ENCODE peak calls at places on chromosomes 13 and 19, in seven cellular contexts. J is endodermal cell; D is adrenal gland; G is CD4-positive, alpha-beta T cell; S is thoracic aorta; H is mammary epithelial cell; E is foreskin keratinocyte. Y is an unnamed sample.

GRCh38 chr19:660793-661426 is 2.1 kb downstream of the RNF126 start:
- DNase-seq in E (no peak), S (no peak), J (peak), G (no peak), D (peak), H (no peak), Y (no peak)

GRCh38 chr13:46614582-46614981 is 61.6 kb downstream of the LRCH1 start:
- DNase-seq in E (peak), H (no peak), S (no peak), G (no peak), J (no peak), D (no peak), Y (no peak)

GRCh38 chr13:59024434-59024833 is 1139.3 kb downstream of the DIAPH3 start:
- DNase-seq in J (no peak), G (no peak), D (no peak), H (no peak), S (no peak), E (peak), Y (no peak)

GRCh38 chr19:8457209-8457608 is 12.4 kb downstream of the HNRNPM start:
- DNase-seq in H (no peak), J (no peak), E (no peak), S (no peak), D (no peak), G (no peak), Y (no peak)

GRCh38 chr19:44847144-44848035 is 1.3 kb downstream of the NECTIN2 start:
- DNase-seq in H (peak), S (no peak), E (peak), G (no peak), D (peak), J (peak), Y (peak)

GRCh38 chr13:45602183-45602582 is 13.4 kb downstream of the ERICH6B start:
- DNase-seq in S (no peak), G (no peak), J (no peak), H (no peak), D (no peak), E (no peak), Y (no peak)

GRCh38 chr13:113969311-113969972 is 4.4 kb downstream of the C13orf46 start:
- DNase-seq in H (no peak), S (peak), D (no peak), E (no peak), J (no peak), G (no peak), Y (no peak)

GRCh38 chr19:47891622-47891922 is 5.5 kb upstream of the SULT2A1 start:
- DNase-seq in G (no peak), H (no peak), D (no peak), S (no peak), J (no peak), E (no peak), Y (no peak)

GRCh38 chr19:42401365-42402303 is 11.5 kb upstream of the CNFN start:
- DNase-seq in E (peak), S (no peak), G (peak), D (peak), H (peak), J (peak), Y (peak)

GRCh38 chr13:59747529-59747928 is 416.2 kb downstream of the DIAPH3 start:
- DNase-seq in J (no peak), D (no peak), G (no peak), E (no peak), H (no peak), S (no peak), Y (no peak)

GRCh38 chr19:6033744-6034264 is 55.9 kb upstream of the RANBP3 start:
- DNase-seq in H (no peak), D (peak), G (no peak), E (no peak), S (no peak), J (no peak), Y (no peak)

GRCh38 chr13:52127783-52128702 is 830 bp downstream of the NEK5 start:
- DNase-seq in J (peak), D (peak), G (peak), S (no peak), E (peak), H (peak), Y (peak)

GRCh38 chr19:48186541-48186991 is 16.1 kb downstream of the ZSWIM9 start:
- DNase-seq in S (no peak), H (no peak), G (no peak), D (no peak), E (no peak), J (no peak), Y (no peak)

GRCh38 chr13:94950303-94950702 is 238.0 kb upstream of the SOX21 start:
- DNase-seq in S (no peak), E (no peak), D (no peak), G (no peak), H (no peak), J (peak), Y (no peak)
- TF ChIP-seq CTCF in S (no peak), E (no peak), D (no peak), G (no peak), H (no peak), J (peak), Y (no peak)

GRCh38 chr13:38686635-38687245 is at the start of gene FREM2:
- DNase-seq in S (no peak), E (peak), G (no peak), D (peak), H (peak), J (peak), Y (peak)

GRCh38 chr13:38684714-38685113 is 2.2 kb upstream of the FREM2 start:
- DNase-seq in E (no peak), H (no peak), D (no peak), G (no peak), S (no peak), J (no peak), Y (no peak)

GRCh38 chr13:38687246-38688229 is 661 bp downstream of the FREM2 start:
- DNase-seq in G (no peak), J (no peak), D (no peak), E (peak), S (no peak), H (peak), Y (peak)

GRCh38 chr13:38688674-38689073 is 1.8 kb downstream of the FREM2 start:
- DNase-seq in G (no peak), S (no peak), D (no peak), E (no peak), H (no peak), J (no peak), Y (no peak)

DNA sequence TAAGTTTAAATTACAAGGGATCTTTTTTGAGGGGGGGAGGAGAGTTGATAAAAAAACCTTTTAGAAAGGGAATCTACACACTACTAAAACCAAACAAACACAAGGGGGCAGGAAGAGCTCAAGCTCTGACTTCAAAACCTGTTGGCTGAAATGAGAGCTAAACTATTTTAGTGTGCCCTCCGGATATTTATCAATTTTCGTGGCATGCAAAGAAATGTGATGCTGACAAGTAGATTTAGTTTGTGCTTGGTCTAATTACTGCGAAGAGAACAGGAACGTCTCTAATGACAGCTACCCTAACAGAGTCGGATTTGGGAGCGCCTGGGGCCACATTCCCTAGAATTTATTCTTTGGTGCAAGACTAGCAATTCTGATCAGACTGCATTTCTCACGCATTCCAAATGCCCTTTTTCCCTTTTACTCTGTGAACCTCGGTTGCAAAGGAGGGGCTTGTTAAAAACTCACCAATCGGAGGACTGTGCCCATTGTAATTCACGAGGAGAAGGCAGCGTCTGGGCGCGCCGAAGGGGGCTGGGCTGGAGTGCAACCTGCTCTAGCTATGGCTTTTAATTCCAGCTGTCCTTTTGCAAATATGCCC is 804 bp upstream of the FREM2 start:
- DNase-seq in G (no peak), S (no peak), D (no peak), J (peak), H (peak), E (peak), Y (no peak)
- TF ChIP-seq CTCF in G (no peak), S (no peak), D (peak), J (peak), H (peak), E (peak), Y (peak)

GRCh38 chr19:30406220-30406944 is 34.2 kb downstream of the ZNF536 start:
- DNase-seq in E (no peak), D (peak), S (no peak), H (no peak), J (peak), G (no peak), Y (no peak)
- TF ChIP-seq CTCF in E (no peak), D (peak), S (no peak), H (no peak), J (peak), G (no peak), Y (no peak)

GRCh38 chr13:98466634-98467236 is 110.2 kb downstream of the STK24 start:
- DNase-seq in E (no peak), S (no peak), D (no peak), H (no peak), G (peak), J (peak), Y (peak)
- TF ChIP-seq CTCF in E (peak), S (peak), D (peak), H (peak), G (peak), J (peak), Y (peak)

DNA sequence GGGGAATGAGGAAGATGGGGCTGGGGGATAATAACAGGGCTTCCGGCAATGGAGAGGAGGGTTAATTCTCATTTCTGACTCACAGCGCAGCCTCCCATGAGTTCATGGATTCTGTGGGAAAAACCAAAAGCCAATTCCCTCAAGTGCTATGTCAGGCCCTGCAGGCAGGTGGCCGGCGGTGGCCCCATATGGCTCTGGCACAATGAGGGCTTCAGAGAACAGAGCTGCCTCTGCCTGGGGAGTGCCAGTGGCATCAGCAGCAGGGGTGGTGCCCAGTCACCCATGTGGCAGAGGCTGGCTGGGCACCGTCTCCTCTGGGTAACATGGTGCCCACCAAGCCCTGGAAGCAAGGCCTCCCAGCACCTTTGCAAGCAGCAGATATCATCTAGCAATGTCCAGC is 69.1 kb downstream of the ALOX5AP start:
- DNase-seq in G (no peak), J (no peak), H (no peak), E (no peak), D (no peak), S (no peak), Y (peak)
- TF ChIP-seq CTCF in G (no peak), J (peak), H (peak), E (peak), D (no peak), S (no peak), Y (peak)

DNA sequence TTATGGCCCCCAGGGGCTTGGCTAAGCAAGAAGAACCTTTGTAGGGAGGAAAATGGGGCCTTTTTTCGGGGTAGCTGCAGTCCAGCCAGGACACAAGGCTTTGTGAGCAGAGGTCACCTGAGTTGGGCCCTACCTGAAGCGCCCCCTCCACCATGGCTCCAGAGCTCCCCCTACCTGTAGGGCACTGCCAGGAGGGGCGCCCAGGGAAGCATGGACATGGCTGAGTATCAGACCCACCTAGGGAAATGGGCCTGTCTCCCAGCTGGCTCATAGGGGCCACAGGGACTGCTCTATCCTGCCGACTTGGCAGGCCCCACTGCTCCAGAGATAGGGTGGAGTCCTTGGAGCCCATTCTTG is 9.0 kb upstream of the CEBPA start:
- DNase-seq in J (peak), H (no peak), E (no peak), D (peak), S (no peak), G (no peak), Y (no peak)
- TF ChIP-seq CTCF in J (peak), H (peak), E (peak), D (no peak), S (no peak), G (no peak), Y (no peak)

GRCh38 chr19:50230379-50231351 is 27.2 kb downstream of the MYH14 start:
- DNase-seq in S (no peak), H (no peak), D (no peak), G (no peak), E (no peak), J (peak), Y (peak)
- TF ChIP-seq CTCF in S (no peak), H (no peak), D (no peak), G (no peak), E (no peak), J (peak), Y (no peak)

DNA sequence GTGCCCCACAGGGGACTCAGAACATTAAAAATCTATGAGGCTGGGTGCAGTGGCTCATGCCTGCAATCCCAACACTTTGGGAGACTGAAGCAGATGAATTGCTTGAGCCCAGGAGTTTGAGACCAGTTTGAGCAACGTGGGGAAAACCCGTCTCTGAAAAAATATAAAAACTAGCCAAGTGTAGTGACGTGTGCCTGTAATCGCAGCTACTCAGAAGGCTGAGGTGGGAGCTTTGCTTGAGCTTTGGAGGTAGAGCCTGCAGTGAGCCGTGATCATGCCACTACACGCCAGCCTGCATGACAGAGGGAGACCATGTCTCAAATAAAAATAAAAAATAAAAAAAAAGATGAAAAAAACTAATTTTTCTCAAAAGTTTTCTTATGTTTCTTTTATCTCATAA is 1070.6 kb downstream of the PCDH9 start:
- DNase-seq in G (no peak), H (no peak), J (no peak), D (no peak), E (peak), S (no peak), Y (no peak)
- TF ChIP-seq CTCF in G (no peak), H (no peak), J (no peak), D (no peak), E (no peak), S (no peak), Y (no peak)

DNA sequence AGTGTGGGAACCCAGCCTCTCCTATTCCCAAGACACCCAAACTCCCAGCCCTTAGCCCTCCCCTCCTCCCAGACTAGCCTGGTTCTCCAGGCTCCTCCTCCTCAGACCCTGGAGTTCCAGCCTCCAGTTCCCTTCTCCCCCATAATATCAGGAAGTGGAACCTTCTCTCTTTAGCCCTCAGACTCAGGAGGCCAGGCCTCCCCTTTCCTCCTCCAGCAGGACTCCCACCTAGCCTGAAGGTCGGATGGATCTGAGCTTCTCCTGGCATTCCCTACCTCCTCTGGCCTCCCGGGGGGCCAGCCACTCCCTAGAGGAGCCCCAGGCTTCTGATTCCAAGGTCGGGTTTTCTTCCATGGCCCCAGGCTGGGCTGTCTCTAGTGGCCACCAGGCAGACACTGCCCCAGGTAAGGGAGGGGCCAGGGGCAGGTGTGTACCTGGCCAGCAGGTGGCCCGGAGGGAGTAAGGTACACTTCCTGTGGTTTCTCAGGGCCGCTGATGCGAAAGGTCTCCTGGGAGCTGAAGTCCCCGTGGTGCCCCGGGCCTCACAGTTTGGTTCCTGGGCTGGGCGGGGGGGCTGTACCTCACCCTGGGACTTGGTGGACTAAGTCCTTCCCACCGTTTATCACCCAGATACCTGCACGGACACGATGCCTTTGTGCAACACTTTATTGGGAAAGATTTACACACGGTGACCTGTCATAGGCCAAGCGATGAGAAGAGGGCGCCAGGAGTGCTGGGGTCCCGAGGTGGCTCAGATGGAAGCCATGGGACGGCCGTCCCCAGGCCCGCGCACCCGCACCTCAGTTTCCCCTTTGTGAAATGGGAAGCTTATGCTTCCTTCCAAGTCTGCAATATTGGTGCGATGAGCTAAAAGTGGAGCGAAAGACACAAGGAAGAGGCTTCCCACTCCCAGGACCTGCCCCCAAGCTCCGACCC is at the start of gene TMC4:
- DNase-seq in H (peak), G (no peak), J (peak), E (peak), S (no peak), D (no peak), Y (no peak)
- TF ChIP-seq CTCF in H (peak), G (no peak), J (peak), E (peak), S (no peak), D (no peak), Y (no peak)

Y was measured in glutamatergic neuron.